ENCODE peak calls at places on chromosomes 7 and 10, in four cellular contexts. G is mammary epithelial cell, R is psoas muscle, Y is progenitor cell of endocrine pancreas. M is an unnamed sample.

GRCh38 chr7:79774150-79774549 is 320.7 kb upstream of the MAGI2 start:
- DNase-seq in G (peak), R (no peak), Y (no peak), M (no peak)

GRCh38 chr10:43682956-43683355 is 34.3 kb upstream of the ZNF32 start:
- DNase-seq in G (no peak), R (no peak), Y (no peak), M (no peak)

GRCh38 chr7:106279425-106280182 is 5.2 kb downstream of the NAMPT start:
- DNase-seq in G (no peak), R (no peak), Y (no peak), M (no peak)

GRCh38 chr10:4763960-4764428 is 62.0 kb upstream of the AKR1E2 start:
- DNase-seq in G (peak), R (no peak), Y (no peak), M (no peak)

GRCh38 chr10:86663576-86664369 is 4.5 kb upstream of the LDB3 start:
- DNase-seq in G (no peak), R (peak), Y (no peak), M (no peak)

GRCh38 chr10:75403144-75404022 is 1.8 kb upstream of the ZNF503 start:
- DNase-seq in G (peak), R (peak), Y (peak), M (peak)

GRCh38 chr7:157952050-157952667 is 615.4 kb downstream of the DNAJB6 start:
- DNase-seq in G (no peak), R (no peak), Y (no peak), M (peak)

GRCh38 chr7:157813053-157813452 is 476.2 kb downstream of the DNAJB6 start:
- DNase-seq in G (no peak), R (no peak), Y (no peak), M (no peak)

GRCh38 chr10:50421026-50421719 is 169.9 kb upstream of the ASAH2 start:
- DNase-seq in G (peak), R (no peak), Y (no peak), M (no peak)

GRCh38 chr7:29483219-29484104 is 80.2 kb upstream of the PRR15 start:
- DNase-seq in G (no peak), R (no peak), Y (no peak), M (no peak)

GRCh38 chr7:157211710-157212109 is 73.0 kb downstream of the UBE3C start:
- DNase-seq in G (peak), R (no peak), Y (no peak), M (no peak)

GRCh38 chr7:130352335-130353074 is 7.9 kb downstream of the CPA5 start:
- DNase-seq in G (peak), R (no peak), Y (no peak), M (no peak)

GRCh38 chr10:78281627-78282026 is 248.0 kb downstream of the RPS24 start:
- DNase-seq in G (no peak), R (no peak), Y (no peak), M (no peak)

GRCh38 chr10:14751576-14752330 is 22.9 kb downstream of the FAM107B start:
- DNase-seq in G (no peak), R (peak), Y (no peak), M (no peak)

GRCh38 chr7:87933605-87933952 is 472 bp upstream of the ADAM22 start:
- DNase-seq in G (no peak), R (no peak), Y (no peak), M (no peak)

GRCh38 chr10:105328441-105328840 is 687.4 kb downstream of the SORCS3 start:
- DNase-seq in G (no peak), R (no peak), Y (no peak), M (no peak)

GRCh38 chr10:132350391-132350790 is 18.4 kb downstream of the LRRC27 start:
- DNase-seq in G (no peak), R (no peak), Y (no peak), M (no peak)

GRCh38 chr10:86945361-86946214 is 11.8 kb downstream of the MMRN2 start:
- DNase-seq in G (no peak), R (peak), Y (no peak), M (peak)

GRCh38 chr10:7626283-7626682 is 40.5 kb downstream of the ITIH5 start:
- DNase-seq in G (no peak), R (no peak), Y (no peak), M (no peak)

GRCh38 chr10:21526952-21527633 is 1.6 kb upstream of the SKIDA1 start:
- DNase-seq in G (peak), R (peak), Y (peak), M (peak)

GRCh38 chr10:62354941-62355340 is 19.2 kb upstream of the ZNF365 start:
- DNase-seq in G (no peak), R (no peak), Y (no peak), M (no peak)

GRCh38 chr10:5488272-5489161 is 10.9 kb downstream of the CALML5 start:
- DNase-seq in G (peak), R (no peak), Y (no peak), M (no peak)

GRCh38 chr7:55409474-55410225 is 44.5 kb downstream of the LANCL2 start:
- DNase-seq in G (no peak), R (no peak), Y (no peak), M (no peak)

GRCh38 chr7:137980308-137980707 is 21.6 kb downstream of the CREB3L2 start:
- DNase-seq in G (no peak), R (no peak), Y (no peak), M (no peak)

GRCh38 chr7:47639495-47640110 is 57.7 kb upstream of the TNS3 start:
- DNase-seq in G (no peak), R (no peak), Y (no peak), M (no peak)

GRCh38 chr10:73992899-73993788 is 4.8 kb upstream of the VCL start:
- DNase-seq in G (peak), R (no peak), Y (no peak), M (no peak)

GRCh38 chr10:133381041-133381440 is 2.0 kb downstream of the PAOX start:
- DNase-seq in G (no peak), R (no peak), Y (no peak), M (no peak)

GRCh38 chr7:27374958-27375841 is 132.6 kb downstream of the EVX1 start:
- DNase-seq in G (no peak), R (no peak), Y (no peak), M (no peak)

GRCh38 chr10:97612386-97612785 is 20.9 kb downstream of the MORN4 start:
- DNase-seq in G (peak), R (no peak), Y (no peak), M (no peak)

DNA sequence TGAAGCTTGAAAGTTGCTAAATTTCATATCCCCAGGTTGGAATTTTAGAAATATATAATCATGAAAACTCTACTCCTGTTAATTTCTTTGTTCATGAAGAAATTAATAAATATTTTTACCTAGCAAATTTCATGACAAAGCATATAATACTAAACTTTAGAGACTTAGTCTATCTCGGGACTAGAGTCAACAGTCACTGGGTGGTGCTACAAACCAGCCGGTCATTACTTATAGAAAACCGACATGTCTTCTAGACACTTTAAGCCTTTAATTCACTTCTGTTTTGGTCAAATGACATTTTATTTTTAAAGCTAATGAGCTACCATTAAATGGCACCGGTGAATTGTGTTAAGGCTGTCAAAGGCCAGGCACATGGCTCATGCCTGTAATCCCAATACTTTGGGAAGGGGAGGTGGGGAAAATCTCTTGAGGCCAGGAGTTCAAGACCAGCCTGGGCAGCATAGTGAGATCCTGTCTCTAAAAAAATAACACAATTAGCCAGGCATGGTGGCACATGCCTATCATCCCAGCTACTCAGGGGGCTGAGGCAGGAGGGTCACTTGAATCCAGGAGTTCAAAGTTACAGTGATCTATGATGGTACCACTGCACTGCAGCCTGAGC is 270.1 kb downstream of the CACNA2D1 start:
- DNase-seq in G (no peak), R (no peak), Y (no peak), M (no peak)
- TF ChIP-seq CTCF in G (no peak), R (peak), Y (no peak), M (no peak)

DNA sequence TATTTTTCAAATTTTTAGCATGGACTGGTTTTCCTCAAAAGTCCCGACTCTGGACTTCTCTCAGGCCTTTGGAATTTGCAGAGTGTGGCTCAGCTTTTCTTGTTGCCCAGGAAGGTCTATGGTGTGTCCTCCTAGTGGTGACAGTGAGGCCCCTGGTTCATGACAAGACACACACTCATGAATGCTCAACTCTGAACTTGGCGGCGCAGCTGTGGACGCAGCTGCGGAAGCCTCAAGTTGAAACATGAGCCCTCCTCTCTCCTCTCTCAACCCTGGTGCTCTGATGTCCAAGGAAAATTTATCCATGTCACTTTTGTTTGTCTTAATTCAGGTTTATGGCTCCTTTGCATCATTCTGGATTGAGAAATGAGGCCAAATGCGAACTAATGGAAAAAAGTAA is 183.9 kb downstream of the HECW1 start:
- DNase-seq in G (no peak), R (peak), Y (no peak), M (no peak)
- TF ChIP-seq CTCF in G (no peak), R (peak), Y (no peak), M (peak)

GRCh38 chr10:80158598-80159127 is 26.1 kb downstream of the PLAC9 start:
- DNase-seq in G (peak), R (peak), Y (no peak), M (no peak)
- TF ChIP-seq CTCF in G (no peak), R (peak), Y (no peak), M (no peak)

GRCh38 chr7:48742046-48742445 is 182.3 kb upstream of the CDC14C start:
- DNase-seq in G (no peak), R (no peak), Y (no peak), M (no peak)
- TF ChIP-seq CTCF in G (no peak), R (no peak), Y (no peak), M (no peak)

GRCh38 chr7:78090616-78091015 is 292.0 kb downstream of the PHTF2 start:
- DNase-seq in G (no peak), R (no peak), Y (no peak), M (no peak)
- TF ChIP-seq CTCF in G (no peak), R (no peak), Y (no peak), M (no peak)

DNA sequence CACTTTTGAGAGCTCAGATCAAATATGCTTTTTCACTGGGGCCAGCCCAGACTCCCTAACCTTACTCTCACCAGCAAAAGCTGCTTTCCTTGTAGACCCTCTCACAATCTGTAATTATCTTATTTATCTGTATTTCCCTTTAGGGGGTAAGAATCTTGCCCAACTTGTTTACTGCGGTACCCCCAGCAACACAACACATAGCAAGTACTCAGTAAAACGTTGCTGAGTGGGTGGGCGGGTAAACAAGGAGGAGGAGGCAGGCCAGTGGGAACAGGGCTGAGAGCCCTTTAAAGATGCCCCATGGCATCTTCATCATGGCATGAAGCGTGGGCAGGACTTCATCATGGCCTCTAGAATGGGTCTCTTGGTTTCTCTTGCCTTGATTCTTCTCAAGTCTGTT is 64.2 kb downstream of the SORBS1 start:
- DNase-seq in G (no peak), R (no peak), Y (no peak), M (no peak)
- TF ChIP-seq CTCF in G (no peak), R (no peak), Y (no peak), M (no peak)

GRCh38 chr7:114217026-114217425 is 197.6 kb upstream of the FOXP2 start:
- DNase-seq in G (no peak), R (no peak), Y (no peak), M (no peak)
- TF ChIP-seq CTCF in G (peak), R (no peak), Y (no peak), M (no peak)

GRCh38 chr7:200704-201103 is 8.3 kb downstream of the FAM20C start:
- DNase-seq in G (no peak), R (no peak), Y (no peak), M (no peak)
- TF ChIP-seq CTCF in G (no peak), R (no peak), Y (no peak), M (no peak)

M was measured in type B pancreatic cell.